ENCODE peak calls at places on chromosomes 6 and 20, in four cellular contexts. One of them, this sample, is unnamed. For H3K4me1, the result is how much of the 10 kb centered on the place peaks cover.

GRCh38 chr20:49310695-49311094 is 32.8 kb upstream of the ZNFX1 start:
- DNase-seq in right cardiac atrium: no peak
- DNase-seq in neural progenitor cell: no peak
- DNase-seq in effector memory CD4-positive, alpha-beta T cell: no peak
- DNase-seq in this sample: peak

GRCh38 chr6:6002005-6002808 is 4.5 kb downstream of the NRN1 start:
- DNase-seq in right cardiac atrium: no peak
- DNase-seq in neural progenitor cell: peak
- DNase-seq in effector memory CD4-positive, alpha-beta T cell: no peak
- DNase-seq in this sample: no peak

GRCh38 chr20:11582073-11582472 is 335.6 kb upstream of the BTBD3 start:
- DNase-seq in right cardiac atrium: no peak
- DNase-seq in neural progenitor cell: no peak
- DNase-seq in effector memory CD4-positive, alpha-beta T cell: no peak
- DNase-seq in this sample: peak

GRCh38 chr6:167276772-167277533 is 14.2 kb upstream of the UNC93A start:
- DNase-seq in right cardiac atrium: no peak
- DNase-seq in neural progenitor cell: no peak
- DNase-seq in effector memory CD4-positive, alpha-beta T cell: no peak
- DNase-seq in this sample: no peak

GRCh38 chr20:23584434-23585199 is 16.3 kb upstream of the CST9L start:
- DNase-seq in right cardiac atrium: no peak
- DNase-seq in neural progenitor cell: no peak
- DNase-seq in effector memory CD4-positive, alpha-beta T cell: no peak
- DNase-seq in this sample: no peak

GRCh38 chr6:20706293-20707165 is 172.3 kb downstream of the CDKAL1 start:
- DNase-seq in right cardiac atrium: no peak
- DNase-seq in neural progenitor cell: no peak
- DNase-seq in effector memory CD4-positive, alpha-beta T cell: no peak
- DNase-seq in this sample: no peak

GRCh38 chr20:49316704-49317103 is 38.8 kb upstream of the ZNFX1 start:
- DNase-seq in right cardiac atrium: no peak
- DNase-seq in neural progenitor cell: no peak
- DNase-seq in effector memory CD4-positive, alpha-beta T cell: no peak
- DNase-seq in this sample: no peak

GRCh38 chr6:27873101-27874030 is 38.8 kb downstream of the OR2B2 start:
- DNase-seq in right cardiac atrium: peak
- DNase-seq in neural progenitor cell: peak
- DNase-seq in effector memory CD4-positive, alpha-beta T cell: peak
- DNase-seq in this sample: peak

GRCh38 chr6:106119526-106119925 is 33.4 kb downstream of the PRDM1 start:
- DNase-seq in right cardiac atrium: no peak
- DNase-seq in neural progenitor cell: no peak
- DNase-seq in effector memory CD4-positive, alpha-beta T cell: no peak
- DNase-seq in this sample: no peak

GRCh38 chr6:56450882-56451739 is 191.6 kb downstream of the DST start:
- DNase-seq in right cardiac atrium: peak
- DNase-seq in neural progenitor cell: no peak
- DNase-seq in effector memory CD4-positive, alpha-beta T cell: no peak
- DNase-seq in this sample: peak

GRCh38 chr20:56249244-56249955 is 868 bp downstream of the MC3R start:
- DNase-seq in right cardiac atrium: no peak
- DNase-seq in neural progenitor cell: peak
- DNase-seq in effector memory CD4-positive, alpha-beta T cell: no peak
- DNase-seq in this sample: no peak

GRCh38 chr20:48620112-48620485 is 207.7 kb downstream of the PREX1 start:
- DNase-seq in right cardiac atrium: no peak
- DNase-seq in neural progenitor cell: no peak
- DNase-seq in effector memory CD4-positive, alpha-beta T cell: no peak
- DNase-seq in this sample: no peak

GRCh38 chr6:42110683-42111082 is 31.7 kb downstream of the C6orf132 start:
- DNase-seq in right cardiac atrium: no peak
- DNase-seq in neural progenitor cell: no peak
- DNase-seq in effector memory CD4-positive, alpha-beta T cell: no peak
- DNase-seq in this sample: no peak

GRCh38 chr6:169326067-169326799 is 72.6 kb upstream of the THBS2 start:
- DNase-seq in right cardiac atrium: no peak
- DNase-seq in neural progenitor cell: peak
- DNase-seq in effector memory CD4-positive, alpha-beta T cell: no peak
- DNase-seq in this sample: no peak

GRCh38 chr6:26003102-26003694 is 40.6 kb downstream of the TRIM38 start:
- DNase-seq in right cardiac atrium: peak
- DNase-seq in neural progenitor cell: peak
- DNase-seq in effector memory CD4-positive, alpha-beta T cell: peak
- DNase-seq in this sample: peak

GRCh38 chr6:155543141-155543870 is 87.7 kb upstream of the NOX3 start:
- DNase-seq in right cardiac atrium: no peak
- DNase-seq in neural progenitor cell: no peak
- DNase-seq in effector memory CD4-positive, alpha-beta T cell: no peak
- DNase-seq in this sample: peak

GRCh38 chr6:33427585-33428218 is 7.8 kb downstream of the SYNGAP1 start:
- DNase-seq in right cardiac atrium: peak
- DNase-seq in neural progenitor cell: peak
- DNase-seq in effector memory CD4-positive, alpha-beta T cell: peak
- DNase-seq in this sample: peak

GRCh38 chr6:170186909-170187668 is 103.8 kb downstream of the DLL1 start:
- DNase-seq in right cardiac atrium: no peak
- DNase-seq in neural progenitor cell: no peak
- DNase-seq in effector memory CD4-positive, alpha-beta T cell: no peak
- DNase-seq in this sample: no peak

GRCh38 chr20:50636601-50637539 is 54.5 kb downstream of the RIPOR3 start:
- DNase-seq in right cardiac atrium: no peak
- DNase-seq in neural progenitor cell: no peak
- DNase-seq in effector memory CD4-positive, alpha-beta T cell: no peak
- DNase-seq in this sample: no peak

GRCh38 chr6:140071601-140072062 is 697.2 kb upstream of the CITED2 start:
- DNase-seq in right cardiac atrium: no peak
- DNase-seq in neural progenitor cell: no peak
- DNase-seq in effector memory CD4-positive, alpha-beta T cell: no peak
- DNase-seq in this sample: peak

GRCh38 chr6:6474170-6474920 is 114.2 kb upstream of the LY86 start:
- DNase-seq in right cardiac atrium: no peak
- DNase-seq in neural progenitor cell: no peak
- DNase-seq in effector memory CD4-positive, alpha-beta T cell: no peak
- DNase-seq in this sample: no peak

GRCh38 chr6:138643210-138643609 is 130.4 kb upstream of the CCDC28A start:
- DNase-seq in right cardiac atrium: no peak
- DNase-seq in neural progenitor cell: no peak
- DNase-seq in effector memory CD4-positive, alpha-beta T cell: no peak
- DNase-seq in this sample: no peak

GRCh38 chr6:37311666-37312473 is 41.9 kb upstream of the RNF8 start:
- DNase-seq in right cardiac atrium: no peak
- DNase-seq in neural progenitor cell: no peak
- DNase-seq in effector memory CD4-positive, alpha-beta T cell: no peak
- DNase-seq in this sample: no peak

GRCh38 chr6:41682497-41682961 is 44.3 kb downstream of the MDFI start:
- DNase-seq in right cardiac atrium: no peak
- DNase-seq in neural progenitor cell: no peak
- DNase-seq in effector memory CD4-positive, alpha-beta T cell: no peak
- DNase-seq in this sample: no peak

GRCh38 chr20:2874456-2874855 is 1.2 kb downstream of the PTPRA start:
- DNase-seq in right cardiac atrium: no peak
- DNase-seq in neural progenitor cell: peak
- DNase-seq in effector memory CD4-positive, alpha-beta T cell: no peak
- DNase-seq in this sample: peak

GRCh38 chr6:139605350-139605749 is 230.9 kb upstream of the CITED2 start:
- DNase-seq in right cardiac atrium: no peak
- DNase-seq in neural progenitor cell: no peak
- DNase-seq in effector memory CD4-positive, alpha-beta T cell: no peak
- DNase-seq in this sample: no peak

GRCh38 chr6:26439552-26440125 is 665 bp upstream of the BTN3A3 start:
- DNase-seq in right cardiac atrium: no peak
- DNase-seq in neural progenitor cell: no peak
- DNase-seq in effector memory CD4-positive, alpha-beta T cell: no peak
- DNase-seq in this sample: no peak

GRCh38 chr6:20868397-20869185 is 334.3 kb downstream of the CDKAL1 start:
- DNase-seq in right cardiac atrium: no peak
- DNase-seq in neural progenitor cell: peak
- DNase-seq in effector memory CD4-positive, alpha-beta T cell: no peak
- DNase-seq in this sample: no peak

GRCh38 chr6:4909063-4909645 is 94.7 kb downstream of the RPP40 start:
- DNase-seq in right cardiac atrium: no peak
- DNase-seq in neural progenitor cell: no peak
- DNase-seq in effector memory CD4-positive, alpha-beta T cell: no peak
- DNase-seq in this sample: no peak

GRCh38 chr6:3850451-3851203 is 1.5 kb downstream of the FAM50B start:
- DNase-seq in right cardiac atrium: no peak
- DNase-seq in neural progenitor cell: no peak
- DNase-seq in effector memory CD4-positive, alpha-beta T cell: no peak
- DNase-seq in this sample: no peak

GRCh38 chr6:19613678-19614077 is 223.5 kb upstream of the ID4 start:
- DNase-seq in right cardiac atrium: no peak
- DNase-seq in neural progenitor cell: peak
- DNase-seq in effector memory CD4-positive, alpha-beta T cell: no peak
- DNase-seq in this sample: no peak

GRCh38 chr6:15081437-15081836 is 164.4 kb upstream of the JARID2 start:
- DNase-seq in right cardiac atrium: no peak
- DNase-seq in neural progenitor cell: no peak
- DNase-seq in effector memory CD4-positive, alpha-beta T cell: no peak
- DNase-seq in this sample: no peak

GRCh38 chr20:17993546-17993945 is 24.7 kb downstream of the MGME1 start:
- DNase-seq in right cardiac atrium: no peak
- DNase-seq in neural progenitor cell: no peak
- DNase-seq in effector memory CD4-positive, alpha-beta T cell: no peak
- DNase-seq in this sample: no peak

GRCh38 chr20:17992224-17992637 is 23.4 kb downstream of the MGME1 start:
- DNase-seq in right cardiac atrium: no peak
- DNase-seq in neural progenitor cell: no peak
- DNase-seq in effector memory CD4-positive, alpha-beta T cell: no peak
- DNase-seq in this sample: no peak

GRCh38 chr20:17995967-17996819 is 27.4 kb downstream of the MGME1 start:
- DNase-seq in right cardiac atrium: no peak
- DNase-seq in neural progenitor cell: peak
- DNase-seq in effector memory CD4-positive, alpha-beta T cell: peak
- DNase-seq in this sample: peak

GRCh38 chr20:17990278-17990972 is 21.6 kb downstream of the MGME1 start:
- DNase-seq in right cardiac atrium: no peak
- DNase-seq in neural progenitor cell: no peak
- DNase-seq in effector memory CD4-positive, alpha-beta T cell: no peak
- DNase-seq in this sample: no peak

GRCh38 chr20:17992847-17993508 is 24.2 kb downstream of the MGME1 start:
- DNase-seq in right cardiac atrium: no peak
- DNase-seq in neural progenitor cell: no peak
- DNase-seq in effector memory CD4-positive, alpha-beta T cell: no peak
- DNase-seq in this sample: peak
- H3K4me1 ChIP-seq in right cardiac atrium: under half
- H3K4me1 ChIP-seq in neural progenitor cell: under half
- H3K4me1 ChIP-seq in effector memory CD4-positive, alpha-beta T cell: under half
- H3K4me1 ChIP-seq in this sample: under half

GRCh38 chr6:73282876-73283275 is 19.9 kb upstream of the KHDC1 start:
- DNase-seq in right cardiac atrium: no peak
- DNase-seq in neural progenitor cell: no peak
- DNase-seq in effector memory CD4-positive, alpha-beta T cell: no peak
- DNase-seq in this sample: peak
- H3K27ac ChIP-seq in right cardiac atrium: no peak
- H3K27ac ChIP-seq in neural progenitor cell: no peak
- H3K27ac ChIP-seq in effector memory CD4-positive, alpha-beta T cell: no peak
- H3K27ac ChIP-seq in this sample: peak

DNA sequence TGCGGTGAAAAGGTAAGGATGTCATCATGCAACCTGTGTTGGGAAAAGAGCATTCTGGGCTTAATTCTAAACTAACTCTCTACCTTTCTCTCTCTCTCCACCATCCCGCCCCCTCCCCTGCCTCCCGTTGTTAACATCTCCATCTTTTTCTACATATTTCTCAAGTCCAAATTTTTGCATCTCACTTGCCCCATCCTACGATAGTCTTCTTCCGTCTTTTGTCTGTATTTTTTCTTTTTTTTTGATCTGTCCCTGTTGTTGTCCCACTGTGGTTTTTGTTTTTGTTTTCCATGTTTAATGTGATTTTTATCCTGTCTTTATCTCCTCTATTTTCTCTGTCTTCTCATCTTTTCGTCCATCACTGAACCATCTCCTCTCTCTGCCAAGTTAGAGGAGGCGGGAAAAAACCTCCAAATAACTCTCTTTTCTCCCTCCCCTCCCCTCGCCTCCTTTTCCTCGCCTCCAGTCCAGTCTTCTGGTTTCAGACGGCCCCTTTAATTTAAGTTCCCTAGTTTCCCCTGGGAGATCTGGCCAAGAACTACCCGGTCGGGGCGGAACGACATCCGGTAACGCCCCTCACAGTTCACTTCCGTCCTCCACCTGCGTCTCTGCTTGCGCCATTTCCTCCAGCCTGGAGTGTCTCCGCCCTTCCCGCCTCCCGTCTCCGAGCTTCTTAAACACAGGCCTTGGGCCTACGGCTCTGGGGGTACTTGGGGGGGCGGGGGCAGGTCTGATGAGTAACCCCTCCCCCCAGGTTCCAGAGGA is at the start of gene NFKBIL1:
- DNase-seq in right cardiac atrium: peak
- DNase-seq in neural progenitor cell: peak
- DNase-seq in effector memory CD4-positive, alpha-beta T cell: peak
- DNase-seq in this sample: peak
- H3K4me1 ChIP-seq in right cardiac atrium: under half
- H3K4me1 ChIP-seq in neural progenitor cell: under half
- H3K4me1 ChIP-seq in effector memory CD4-positive, alpha-beta T cell: under half
- H3K4me1 ChIP-seq in this sample: under half

DNA sequence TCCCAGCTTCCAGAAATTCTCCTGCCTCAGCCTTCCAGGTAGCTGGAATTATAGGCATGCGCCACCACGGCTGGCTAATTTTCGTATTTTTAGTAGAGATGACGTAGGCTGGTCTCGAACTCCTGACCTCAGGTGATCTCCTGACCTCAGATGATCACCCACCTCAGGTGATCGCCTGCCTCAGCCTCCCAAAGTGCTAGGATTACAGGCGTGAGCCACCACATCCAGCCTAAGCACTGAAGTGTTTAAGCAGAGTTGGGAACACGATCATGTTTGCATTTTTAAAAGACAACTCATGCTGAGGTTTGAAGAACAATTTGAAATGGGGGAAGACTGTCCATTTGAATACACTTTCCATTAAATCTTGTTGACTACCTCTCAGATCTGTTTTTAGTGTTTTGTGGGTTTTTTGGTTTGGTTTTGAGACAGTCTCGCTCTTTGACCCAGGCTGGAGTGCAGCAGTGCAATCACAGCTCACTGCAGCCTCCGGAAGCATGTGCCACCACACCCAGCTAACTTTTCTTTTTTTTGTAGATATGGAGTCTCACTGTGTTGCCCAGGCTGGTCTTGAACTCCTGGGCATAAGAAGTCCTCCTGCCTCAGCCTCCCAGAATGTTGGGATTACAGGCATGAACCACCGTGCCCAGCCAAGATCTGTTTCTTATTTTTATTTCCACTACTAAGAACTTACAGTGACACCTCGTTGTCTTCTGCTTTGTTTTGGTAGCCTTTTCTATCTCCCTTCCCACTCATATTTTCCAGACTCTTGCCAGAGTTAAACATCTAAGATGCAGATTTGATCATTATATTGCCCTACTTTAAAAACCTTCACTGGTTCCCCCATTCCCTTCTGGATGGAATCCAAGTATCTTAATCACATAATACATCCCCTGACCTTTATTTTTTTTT is 5.5 kb downstream of the CASP8AP2 start:
- DNase-seq in right cardiac atrium: no peak
- DNase-seq in neural progenitor cell: no peak
- DNase-seq in effector memory CD4-positive, alpha-beta T cell: peak
- DNase-seq in this sample: no peak
- H3K27ac ChIP-seq in right cardiac atrium: no peak
- H3K27ac ChIP-seq in neural progenitor cell: no peak
- H3K27ac ChIP-seq in effector memory CD4-positive, alpha-beta T cell: peak
- H3K27ac ChIP-seq in this sample: no peak

This sample was measured in endothelial cell of umbilical vein.